ENCODE peak calls at places on chromosomes 12 and 14, in six cellular contexts. G is right lobe of liver; I is type B pancreatic cell; S is stimulated activated naive CD8-positive, alpha-beta T cell treated with anti-CD3 and anti-CD28 coated beads, Interleukin-15, Interleukin-2, amounts not matched to agents 100 U/mL and 50 U/mL, for 24 hours; J is activated T-helper 1 cell treated with anti-CD3 and anti-CD28 coated beads, Interleukin-12 subunit alpha, Interleukin-12 subunit beta, Interleukin-2, Interleukin-4 antibody, amounts not matched to agents 30 ng/mL and 10 ng/mL and 1 ng/mL, durations not matched to agents 14 hours and 24 hours and 36 hours; P is amniotic stem cell. X is an unnamed sample.

GRCh38 chr12:113007166-113007565 is 28.8 kb downstream of the OAS2 start:
- DNase-seq in G (no peak), I (no peak), S (no peak), J (no peak), P (no peak), X (no peak)

GRCh38 chr12:28242888-28243633 is 52.8 kb downstream of the CCDC91 start:
- DNase-seq in G (no peak), I (no peak), S (no peak), J (no peak), P (no peak), X (no peak)

GRCh38 chr12:4379410-4379809 is at the start of gene FGF23:
- DNase-seq in G (peak), I (no peak), S (no peak), J (no peak), P (no peak), X (no peak)

GRCh38 chr12:21627924-21628323 is 23.3 kb upstream of the GYS2 start:
- DNase-seq in G (no peak), I (no peak), S (no peak), J (no peak), P (no peak), X (no peak)

GRCh38 chr14:90624228-90624627 is 192.0 kb downstream of the TTC7B start:
- DNase-seq in G (peak), I (no peak), S (no peak), J (no peak), P (no peak), X (no peak)

GRCh38 chr14:103522649-103523582 is at the start of gene CKB:
- DNase-seq in G (peak), I (peak), S (no peak), J (no peak), P (no peak), X (no peak)

GRCh38 chr14:91078095-91078737 is 17.8 kb upstream of the RPS6KA5 start:
- DNase-seq in G (no peak), I (no peak), S (peak), J (peak), P (no peak), X (peak)

GRCh38 chr12:65827827-65828231 is 3.5 kb downstream of the HMGA2 start:
- DNase-seq in G (no peak), I (no peak), S (no peak), J (no peak), P (no peak), X (no peak)

GRCh38 chr12:69396041-69396440 is 36.5 kb downstream of the YEATS4 start:
- DNase-seq in G (no peak), I (no peak), S (no peak), J (no peak), P (no peak), X (no peak)

GRCh38 chr12:6914246-6914947 is at the start of gene ENO2:
- DNase-seq in G (peak), I (no peak), S (peak), J (peak), P (peak), X (peak)

GRCh38 chr14:101525646-101526527 is 35.4 kb upstream of the DIO3 start:
- DNase-seq in G (no peak), I (no peak), S (no peak), J (no peak), P (no peak), X (no peak)